ENCODE peak calls at places on chromosomes 4 and X, in seven cellular contexts. V is sigmoid colon, D is mammary epithelial cell, X is foreskin fibroblast, I is GM12878, Z is transverse colon, F is astrocyte of the spinal cord. H is an unnamed sample.

GRCh38 chr4:104163820-104164219 is 330.9 kb downstream of the CXXC4 start:
- DNase-seq in Z (no peak), D (peak), V (no peak), X (no peak), F (peak), I (no peak), H (no peak)

GRCh38 chr4:2135083-2135482 is 76.0 kb downstream of the NAT8L start:
- DNase-seq in F (peak), X (peak), Z (peak), I (no peak), V (no peak), D (no peak), H (no peak)

GRCh38 chr4:114358901-114359300 is 239.7 kb upstream of the UGT8 start:
- DNase-seq in D (peak), Z (no peak), I (no peak), V (no peak), X (no peak), F (no peak), H (no peak)

GRCh38 chrX:153349952-153350351 is 16.0 kb downstream of the ZNF275 start:
- DNase-seq in D (no peak), F (no peak), V (no peak), X (no peak), I (no peak), Z (no peak), H (no peak)

GRCh38 chr4:77127837-77128621 is 29.0 kb upstream of the CCNG2 start:
- DNase-seq in I (no peak), Z (no peak), F (no peak), D (no peak), X (peak), V (no peak), H (no peak)

GRCh38 chrX:70998402-70999027 is 67.6 kb upstream of the SLC7A3 start:
- DNase-seq in D (peak), Z (no peak), V (no peak), X (peak), F (peak), I (no peak), H (no peak)

GRCh38 chrX:46865281-46865680 is 28.4 kb downstream of the RP2 start:
- DNase-seq in X (peak), Z (no peak), V (no peak), F (peak), I (no peak), D (no peak), H (no peak)

GRCh38 chr4:23297327-23297726 is 592.5 kb downstream of the PPARGC1A start:
- DNase-seq in F (no peak), I (no peak), D (no peak), Z (no peak), X (no peak), V (no peak), H (no peak)

GRCh38 chr4:186770446-186771175 is 47.0 kb upstream of the FAT1 start:
- DNase-seq in Z (no peak), I (no peak), F (peak), V (no peak), X (peak), D (peak), H (peak)

GRCh38 chrX:136623400-136623799 is 24.6 kb upstream of the CD40LG start:
- DNase-seq in X (no peak), I (no peak), V (no peak), D (no peak), F (no peak), Z (no peak), H (no peak)

GRCh38 chr4:15197005-15197404 is 194.7 kb downstream of the CPEB2 start:
- DNase-seq in X (peak), I (no peak), D (peak), V (no peak), Z (no peak), F (peak), H (no peak)

GRCh38 chrX:9396930-9397329 is 67.9 kb upstream of the TBL1X start:
- DNase-seq in D (no peak), X (no peak), Z (no peak), I (no peak), F (peak), V (no peak), H (no peak)

GRCh38 chrX:96407043-96407442 is 277.6 kb upstream of the DIAPH2 start:
- DNase-seq in F (peak), X (peak), V (no peak), D (no peak), I (no peak), Z (peak), H (no peak)

GRCh38 chrX:30278365-30278764 is 30.8 kb downstream of the NR0B1 start:
- DNase-seq in Z (no peak), X (peak), I (no peak), F (peak), D (peak), V (no peak), H (no peak)

GRCh38 chrX:131854586-131854985 is 168.5 kb upstream of the STK26 start:
- DNase-seq in D (no peak), F (peak), X (peak), Z (no peak), V (no peak), I (no peak), H (no peak)

GRCh38 chr4:146945556-146946374 is at the start of gene TTC29:
- DNase-seq in Z (peak), F (peak), V (peak), I (peak), D (peak), X (peak), H (peak)

GRCh38 chr4:152937280-152937534 is 1.1 kb downstream of the FHDC1 start:
- DNase-seq in I (no peak), Z (no peak), D (no peak), X (no peak), F (no peak), V (no peak), H (no peak)

DNA sequence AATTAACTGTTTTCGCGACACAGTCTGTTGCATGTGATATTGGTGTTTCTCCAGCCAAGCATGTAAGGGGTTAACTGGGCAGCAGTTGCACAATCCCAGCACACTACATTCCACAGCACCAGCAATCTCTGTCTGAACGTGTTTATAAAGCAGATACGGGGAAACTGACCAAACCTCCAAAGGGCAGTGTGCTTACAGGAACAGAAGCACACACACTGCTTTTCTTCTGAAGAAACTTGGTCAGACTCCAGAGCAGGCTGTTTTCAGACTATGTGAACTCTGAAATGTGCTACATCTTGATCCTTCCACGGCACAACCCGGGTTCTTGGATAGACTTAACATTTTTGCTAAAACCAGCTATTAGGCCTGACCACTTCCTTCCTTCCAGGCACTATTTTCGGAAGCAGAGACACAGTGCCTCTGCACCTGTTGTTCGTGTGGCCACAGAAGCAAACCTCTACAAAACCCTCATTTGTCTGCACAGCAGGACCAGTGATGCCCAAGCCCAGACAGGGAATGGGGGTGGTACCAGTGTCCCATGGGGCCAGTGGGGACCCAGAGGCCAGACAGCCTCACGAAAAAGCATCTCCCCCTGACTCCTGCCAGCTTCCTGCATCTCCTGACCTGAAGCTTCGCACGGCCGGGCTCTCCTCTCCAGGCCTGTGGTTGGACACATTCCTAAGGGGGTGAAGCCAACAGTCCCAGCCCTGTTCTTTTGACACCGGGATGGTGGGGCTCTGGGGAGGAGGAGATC is 90.1 kb downstream of the IRF2 start:
- DNase-seq in I (peak), X (peak), F (peak), D (peak), V (peak), Z (peak), H (peak)
- H3K4me3 ChIP-seq in I (peak), X (peak), F (peak), D (peak), V (peak), Z (peak), H (peak)

GRCh38 chr4:85760521-85760920 is 285.6 kb downstream of the ARHGAP24 start:
- DNase-seq in V (no peak), D (no peak), I (no peak), F (no peak), Z (no peak), X (peak), H (no peak)

GRCh38 chr4:85759392-85759791 is 284.4 kb downstream of the ARHGAP24 start:
- DNase-seq in X (no peak), F (no peak), V (no peak), Z (no peak), I (no peak), D (no peak), H (no peak)

GRCh38 chr4:85761803-85762202 is 286.9 kb downstream of the ARHGAP24 start:
- DNase-seq in V (peak), Z (peak), I (no peak), D (no peak), X (peak), F (peak), H (no peak)

GRCh38 chr4:85755285-85755684 is 280.3 kb downstream of the ARHGAP24 start:
- DNase-seq in X (no peak), I (no peak), F (no peak), V (no peak), Z (no peak), D (no peak), H (no peak)

DNA sequence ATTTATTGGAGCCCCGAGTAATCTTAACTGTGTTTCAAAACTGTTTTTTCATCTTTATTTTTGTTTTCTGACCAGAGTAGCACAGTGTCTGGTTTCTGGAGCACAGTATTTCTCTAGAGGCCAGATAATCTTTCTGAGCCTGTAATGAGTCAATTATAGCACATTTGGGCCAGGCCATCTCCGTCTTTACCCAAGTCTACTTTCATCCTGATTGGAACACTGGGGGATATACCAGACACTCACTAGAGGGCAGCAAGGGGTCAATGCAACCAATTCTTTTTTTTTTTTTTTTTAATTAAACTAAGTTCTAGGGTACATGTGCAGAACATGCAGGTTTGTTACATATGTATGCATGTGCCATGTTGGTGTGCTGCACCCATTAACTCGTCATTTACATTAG is 282.0 kb downstream of the ARHGAP24 start:
- DNase-seq in F (peak), D (no peak), V (no peak), X (peak), I (no peak), Z (no peak), H (no peak)
- TF ChIP-seq CTCF in F (peak), D (peak), V (peak), X (peak), I (peak), Z (peak), H (peak)

GRCh38 chr4:176897226-176897625 is 104.5 kb upstream of the VEGFC start:
- DNase-seq in V (no peak), D (no peak), Z (no peak), X (no peak), F (no peak), I (no peak), H (no peak)

GRCh38 chr4:176898791-176899190 is 106.1 kb upstream of the VEGFC start:
- DNase-seq in F (no peak), Z (no peak), V (no peak), I (no peak), X (no peak), D (peak), H (no peak)

GRCh38 chr4:176906693-176907092 is 114.0 kb upstream of the VEGFC start:
- DNase-seq in X (no peak), F (no peak), I (no peak), Z (no peak), V (no peak), D (peak), H (no peak)

DNA sequence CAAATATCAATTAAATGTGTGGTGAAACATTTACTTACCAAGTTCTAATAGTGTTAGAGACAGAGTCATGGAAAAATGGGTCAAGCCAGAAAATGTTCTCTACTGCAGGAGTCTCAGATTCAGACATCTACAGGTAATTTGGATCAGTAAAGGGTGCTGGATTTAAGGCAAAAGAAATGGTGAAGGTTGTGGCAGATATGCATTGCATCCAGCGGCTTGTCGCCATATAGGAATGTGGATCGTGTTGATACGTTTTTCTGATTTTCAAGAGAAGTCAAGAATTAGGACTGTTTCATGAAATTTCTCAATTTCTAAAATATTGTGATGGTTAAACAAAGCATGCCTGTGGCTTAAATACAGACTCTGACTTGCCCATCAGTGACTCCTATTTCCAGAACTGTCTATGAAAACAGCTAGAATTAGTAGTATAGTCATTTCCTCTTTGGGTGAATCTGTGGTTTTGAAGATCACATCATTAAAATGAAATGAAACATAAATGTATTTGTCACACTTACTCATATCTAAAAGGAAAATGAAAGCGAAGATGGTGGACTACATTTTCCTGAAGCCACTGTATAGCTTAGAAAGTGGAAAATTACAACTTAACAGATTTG is 110.1 kb upstream of the VEGFC start:
- DNase-seq in I (peak), Z (no peak), D (peak), X (peak), F (peak), V (no peak), H (peak)
- H3K4me3 ChIP-seq in I (no peak), Z (no peak), D (no peak), X (no peak), F (no peak), V (no peak), H (peak)

GRCh38 chr4:70948665-70949284 is 44.7 kb upstream of the DCK start:
- DNase-seq in V (no peak), I (no peak), D (no peak), F (no peak), X (no peak), Z (no peak), H (no peak)
- TF ChIP-seq CTCF in V (no peak), I (peak), D (peak), F (no peak), X (no peak), Z (no peak), H (no peak)

GRCh38 chrX:129956145-129956544 is 26.3 kb upstream of the BCORL1 start:
- DNase-seq in X (no peak), V (no peak), F (no peak), Z (no peak), D (no peak), I (no peak), H (no peak)

GRCh38 chrX:129955682-129956081 is 26.8 kb upstream of the BCORL1 start:
- DNase-seq in V (no peak), X (no peak), F (no peak), Z (no peak), D (no peak), I (no peak), H (no peak)

GRCh38 chrX:129953881-129954280 is 28.6 kb upstream of the BCORL1 start:
- DNase-seq in I (no peak), V (no peak), F (no peak), D (no peak), Z (no peak), X (no peak), H (no peak)

GRCh38 chrX:129954804-129955203 is 27.6 kb upstream of the BCORL1 start:
- DNase-seq in Z (no peak), D (no peak), F (no peak), X (no peak), V (no peak), I (no peak), H (no peak)

DNA sequence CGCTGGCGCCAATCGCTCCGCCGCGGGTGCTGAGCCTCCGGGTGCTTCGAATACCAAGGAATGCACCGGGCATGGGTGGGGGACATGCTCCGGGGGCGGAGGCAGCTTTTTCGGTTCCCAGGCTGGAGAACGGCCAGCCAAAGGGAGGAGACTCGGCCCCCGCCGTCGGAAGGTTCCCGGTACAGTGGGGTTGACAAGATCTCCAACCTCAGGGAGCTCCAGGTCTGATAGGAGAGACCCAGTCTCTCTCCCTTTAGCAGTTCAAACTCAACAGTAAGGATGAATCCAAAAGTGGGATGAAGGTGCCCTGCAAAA is 29.1 kb upstream of the BCORL1 start:
- DNase-seq in F (no peak), Z (no peak), V (no peak), D (no peak), X (no peak), I (no peak), H (no peak)
- H3K4me3 ChIP-seq in F (peak), Z (peak), V (peak), D (no peak), X (peak), I (peak), H (no peak)

GRCh38 chr4:11074581-11075241 is 354.0 kb downstream of the HS3ST1 start:
- DNase-seq in Z (no peak), I (no peak), F (no peak), D (no peak), V (no peak), X (no peak), H (no peak)

GRCh38 chr4:11073621-11074051 is 355.1 kb downstream of the HS3ST1 start:
- DNase-seq in F (peak), I (no peak), D (no peak), X (peak), V (no peak), Z (peak), H (no peak)

GRCh38 chr4:11079171-11079570 is 349.5 kb downstream of the HS3ST1 start:
- DNase-seq in X (peak), V (no peak), F (peak), Z (no peak), D (peak), I (no peak), H (no peak)
- TF ChIP-seq CTCF in X (no peak), V (no peak), F (no peak), Z (no peak), D (no peak), I (no peak), H (no peak)